ENCODE peak calls at places on chromosomes 12 and 14, in four cellular contexts. One of them, this sample, is unnamed. For H3K9me3 and H3K27me3, the result is how much of the 10 kb centered on the place peaks cover.

GRCh38 chr14:103818870-103819269 is 28.5 kb downstream of the PPP1R13B start:
- DNase-seq in CD8-positive, alpha-beta T cell: no peak
- DNase-seq in gastrocnemius medialis: no peak
- DNase-seq in HCT116: no peak
- DNase-seq in this sample: no peak

GRCh38 chr12:27449011-27449410 is 2.5 kb downstream of the SMCO2 start:
- DNase-seq in CD8-positive, alpha-beta T cell: no peak
- DNase-seq in gastrocnemius medialis: no peak
- DNase-seq in HCT116: no peak
- DNase-seq in this sample: no peak

GRCh38 chr14:90091393-90091792 is 29.6 kb downstream of the KCNK13 start:
- DNase-seq in CD8-positive, alpha-beta T cell: no peak
- DNase-seq in gastrocnemius medialis: no peak
- DNase-seq in HCT116: no peak
- DNase-seq in this sample: no peak

GRCh38 chr14:96962337-96962736 is 165.2 kb downstream of the VRK1 start:
- DNase-seq in CD8-positive, alpha-beta T cell: peak
- DNase-seq in gastrocnemius medialis: no peak
- DNase-seq in HCT116: no peak
- DNase-seq in this sample: no peak

GRCh38 chr12:65339161-65339560 is 60.7 kb downstream of the MSRB3 start:
- DNase-seq in CD8-positive, alpha-beta T cell: no peak
- DNase-seq in gastrocnemius medialis: no peak
- DNase-seq in HCT116: no peak
- DNase-seq in this sample: no peak

GRCh38 chr12:120468846-120469449 is 600 bp downstream of the SRSF9 start:
- DNase-seq in CD8-positive, alpha-beta T cell: peak
- DNase-seq in gastrocnemius medialis: no peak
- DNase-seq in HCT116: no peak
- DNase-seq in this sample: peak

GRCh38 chr12:97575792-97576191 is 113.2 kb downstream of the RMST start:
- DNase-seq in CD8-positive, alpha-beta T cell: no peak
- DNase-seq in gastrocnemius medialis: no peak
- DNase-seq in HCT116: no peak
- DNase-seq in this sample: no peak

GRCh38 chr12:47698631-47699030 is 7.2 kb downstream of the RPAP3 start:
- DNase-seq in CD8-positive, alpha-beta T cell: no peak
- DNase-seq in gastrocnemius medialis: no peak
- DNase-seq in HCT116: no peak
- DNase-seq in this sample: no peak

GRCh38 chr14:90428676-90429075 is 31.8 kb downstream of the CALM1 start:
- DNase-seq in CD8-positive, alpha-beta T cell: no peak
- DNase-seq in gastrocnemius medialis: no peak
- DNase-seq in HCT116: no peak
- DNase-seq in this sample: no peak

GRCh38 chr12:52713960-52714886 is 10.9 kb upstream of the KRT77 start:
- DNase-seq in CD8-positive, alpha-beta T cell: peak
- DNase-seq in gastrocnemius medialis: no peak
- DNase-seq in HCT116: no peak
- DNase-seq in this sample: no peak

GRCh38 chr14:96861568-96862310 is 64.6 kb downstream of the VRK1 start:
- DNase-seq in CD8-positive, alpha-beta T cell: no peak
- DNase-seq in gastrocnemius medialis: no peak
- DNase-seq in HCT116: no peak
- DNase-seq in this sample: peak

GRCh38 chr12:6771509-6772330 is 600 bp upstream of the LAG3 start:
- DNase-seq in CD8-positive, alpha-beta T cell: no peak
- DNase-seq in gastrocnemius medialis: no peak
- DNase-seq in HCT116: no peak
- DNase-seq in this sample: no peak

GRCh38 chr12:31591308-31591901 is 469 bp upstream of the DENND5B start:
- DNase-seq in CD8-positive, alpha-beta T cell: no peak
- DNase-seq in gastrocnemius medialis: peak
- DNase-seq in HCT116: no peak
- DNase-seq in this sample: peak

GRCh38 chr12:54141534-54142475 is 47.0 kb downstream of the SMUG1 start:
- DNase-seq in CD8-positive, alpha-beta T cell: no peak
- DNase-seq in gastrocnemius medialis: peak
- DNase-seq in HCT116: no peak
- DNase-seq in this sample: no peak

GRCh38 chr14:21229821-21230220 is 39.4 kb downstream of the HNRNPC start:
- DNase-seq in CD8-positive, alpha-beta T cell: no peak
- DNase-seq in gastrocnemius medialis: no peak
- DNase-seq in HCT116: no peak
- DNase-seq in this sample: no peak

GRCh38 chr12:29783773-29784666 is at the start of gene TMTC1:
- DNase-seq in CD8-positive, alpha-beta T cell: no peak
- DNase-seq in gastrocnemius medialis: peak
- DNase-seq in HCT116: no peak
- DNase-seq in this sample: peak

GRCh38 chr14:106694638-106695393 is 1168.4 kb downstream of the TMEM121 start:
- DNase-seq in CD8-positive, alpha-beta T cell: peak
- DNase-seq in gastrocnemius medialis: no peak
- DNase-seq in HCT116: no peak
- DNase-seq in this sample: peak

GRCh38 chr14:106686533-106686932 is 1160.2 kb downstream of the TMEM121 start:
- DNase-seq in CD8-positive, alpha-beta T cell: no peak
- DNase-seq in gastrocnemius medialis: no peak
- DNase-seq in HCT116: no peak
- DNase-seq in this sample: no peak

GRCh38 chr14:106690333-106690891 is 1164.0 kb downstream of the TMEM121 start:
- DNase-seq in CD8-positive, alpha-beta T cell: no peak
- DNase-seq in gastrocnemius medialis: no peak
- DNase-seq in HCT116: no peak
- DNase-seq in this sample: no peak

GRCh38 chr14:106691601-106692291 is 1165.4 kb downstream of the TMEM121 start:
- DNase-seq in CD8-positive, alpha-beta T cell: no peak
- DNase-seq in gastrocnemius medialis: no peak
- DNase-seq in HCT116: no peak
- DNase-seq in this sample: peak
- H3K9me3 ChIP-seq in CD8-positive, alpha-beta T cell: under half
- H3K9me3 ChIP-seq in gastrocnemius medialis: under half
- H3K9me3 ChIP-seq in HCT116: under half
- H3K9me3 ChIP-seq in this sample: under half

DNA sequence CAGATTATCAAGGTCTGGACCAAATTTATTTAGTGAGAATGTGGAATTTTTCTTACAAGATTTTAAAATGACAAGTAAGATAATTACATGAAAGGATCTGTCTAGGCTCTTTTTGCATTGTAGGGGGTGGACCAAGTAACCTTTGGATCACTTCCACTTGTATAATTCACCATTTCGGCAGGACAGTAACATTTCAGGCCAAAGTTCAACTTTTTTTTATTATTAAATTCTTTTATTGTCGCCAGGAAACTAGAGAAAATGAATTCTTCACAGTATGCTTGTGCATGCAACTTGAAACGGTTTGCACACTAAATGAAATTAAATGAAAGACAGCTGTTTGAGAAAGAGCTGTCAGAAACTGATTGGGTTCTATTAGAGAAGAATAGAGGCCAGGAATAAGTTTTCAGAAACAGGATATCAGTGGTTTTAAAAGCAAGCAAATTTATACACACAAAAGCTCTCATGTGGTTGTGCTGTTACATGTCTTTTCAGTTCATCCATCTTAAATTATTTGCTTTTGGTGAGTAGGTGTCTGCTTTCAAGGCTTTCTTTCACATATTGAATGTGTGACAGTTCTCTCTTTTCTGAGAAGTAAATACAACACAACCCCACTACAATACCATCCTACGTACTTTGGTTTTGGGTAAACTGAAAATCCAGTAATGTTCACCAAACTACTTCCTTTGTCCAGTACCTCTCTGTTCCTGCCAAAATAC is 291.6 kb downstream of the RAD51B start:
- DNase-seq in CD8-positive, alpha-beta T cell: no peak
- DNase-seq in gastrocnemius medialis: no peak
- DNase-seq in HCT116: no peak
- DNase-seq in this sample: no peak
- TF ChIP-seq CTCF in CD8-positive, alpha-beta T cell: no peak
- TF ChIP-seq CTCF in gastrocnemius medialis: no peak
- TF ChIP-seq CTCF in HCT116: no peak
- TF ChIP-seq CTCF in this sample: no peak

GRCh38 chr12:132474237-132474741 is 15.7 kb upstream of the FBRSL1 start:
- DNase-seq in CD8-positive, alpha-beta T cell: no peak
- DNase-seq in gastrocnemius medialis: no peak
- DNase-seq in HCT116: no peak
- DNase-seq in this sample: no peak

GRCh38 chr12:132475304-132476037 is 14.5 kb upstream of the FBRSL1 start:
- DNase-seq in CD8-positive, alpha-beta T cell: no peak
- DNase-seq in gastrocnemius medialis: no peak
- DNase-seq in HCT116: no peak
- DNase-seq in this sample: no peak

GRCh38 chr12:132477009-132477702 is 12.8 kb upstream of the FBRSL1 start:
- DNase-seq in CD8-positive, alpha-beta T cell: no peak
- DNase-seq in gastrocnemius medialis: no peak
- DNase-seq in HCT116: no peak
- DNase-seq in this sample: no peak

GRCh38 chr12:132476421-132476820 is 13.5 kb upstream of the FBRSL1 start:
- DNase-seq in CD8-positive, alpha-beta T cell: no peak
- DNase-seq in gastrocnemius medialis: no peak
- DNase-seq in HCT116: no peak
- DNase-seq in this sample: no peak

DNA sequence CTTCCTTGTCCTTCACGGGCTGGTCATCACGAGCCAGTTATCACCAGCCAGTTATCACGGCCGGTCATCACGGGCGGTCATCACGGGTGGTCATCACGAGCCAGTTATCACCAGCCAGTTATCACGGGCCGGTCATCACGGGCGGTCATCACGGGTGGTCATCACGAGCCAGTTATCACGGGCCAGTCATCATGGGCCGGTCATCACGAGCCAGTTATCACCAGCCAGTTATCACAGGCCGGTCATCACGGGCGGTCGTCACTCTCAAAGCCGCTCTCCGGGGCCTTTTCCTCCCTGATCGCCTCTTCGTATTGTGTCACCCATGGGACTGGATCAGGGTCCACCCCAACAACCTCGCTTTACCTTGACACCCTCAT is 13.9 kb upstream of the FBRSL1 start:
- DNase-seq in CD8-positive, alpha-beta T cell: no peak
- DNase-seq in gastrocnemius medialis: no peak
- DNase-seq in HCT116: no peak
- DNase-seq in this sample: no peak
- H3K27me3 ChIP-seq in CD8-positive, alpha-beta T cell: under half
- H3K27me3 ChIP-seq in gastrocnemius medialis: under half
- H3K27me3 ChIP-seq in HCT116: under half
- H3K27me3 ChIP-seq in this sample: under half

GRCh38 chr14:105430042-105430441 is 10.4 kb downstream of the MTA1 start:
- DNase-seq in CD8-positive, alpha-beta T cell: no peak
- DNase-seq in gastrocnemius medialis: no peak
- DNase-seq in HCT116: no peak
- DNase-seq in this sample: no peak

GRCh38 chr14:105431256-105431655 is 11.6 kb downstream of the MTA1 start:
- DNase-seq in CD8-positive, alpha-beta T cell: no peak
- DNase-seq in gastrocnemius medialis: no peak
- DNase-seq in HCT116: no peak
- DNase-seq in this sample: no peak

GRCh38 chr14:105432657-105433056 is 13.0 kb downstream of the MTA1 start:
- DNase-seq in CD8-positive, alpha-beta T cell: no peak
- DNase-seq in gastrocnemius medialis: no peak
- DNase-seq in HCT116: no peak
- DNase-seq in this sample: no peak

GRCh38 chr14:105427893-105428485 is 8.4 kb downstream of the MTA1 start:
- DNase-seq in CD8-positive, alpha-beta T cell: no peak
- DNase-seq in gastrocnemius medialis: no peak
- DNase-seq in HCT116: no peak
- DNase-seq in this sample: no peak

DNA sequence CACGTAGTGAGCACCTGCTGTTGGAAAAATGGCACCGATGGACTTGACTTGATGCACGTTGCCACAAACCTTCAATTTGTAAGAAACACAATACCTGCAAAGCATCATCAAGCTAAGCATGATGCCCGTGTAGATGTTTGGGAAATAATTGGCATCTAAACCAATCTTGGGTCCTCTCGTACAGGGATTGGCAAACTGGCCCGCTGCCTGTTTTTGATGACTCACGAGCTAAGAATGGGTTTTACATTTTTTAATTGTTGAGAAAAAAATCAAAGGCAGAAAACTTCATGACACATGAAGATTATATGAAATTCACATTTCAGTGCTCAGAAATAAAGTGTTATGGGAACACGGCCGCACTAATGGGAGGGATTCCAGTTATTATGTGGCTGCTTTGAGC is 10.9 kb downstream of the MTA1 start:
- DNase-seq in CD8-positive, alpha-beta T cell: no peak
- DNase-seq in gastrocnemius medialis: no peak
- DNase-seq in HCT116: peak
- DNase-seq in this sample: peak
- H3K9me3 ChIP-seq in CD8-positive, alpha-beta T cell: under half
- H3K9me3 ChIP-seq in gastrocnemius medialis: under half
- H3K9me3 ChIP-seq in HCT116: under half
- H3K9me3 ChIP-seq in this sample: under half

DNA sequence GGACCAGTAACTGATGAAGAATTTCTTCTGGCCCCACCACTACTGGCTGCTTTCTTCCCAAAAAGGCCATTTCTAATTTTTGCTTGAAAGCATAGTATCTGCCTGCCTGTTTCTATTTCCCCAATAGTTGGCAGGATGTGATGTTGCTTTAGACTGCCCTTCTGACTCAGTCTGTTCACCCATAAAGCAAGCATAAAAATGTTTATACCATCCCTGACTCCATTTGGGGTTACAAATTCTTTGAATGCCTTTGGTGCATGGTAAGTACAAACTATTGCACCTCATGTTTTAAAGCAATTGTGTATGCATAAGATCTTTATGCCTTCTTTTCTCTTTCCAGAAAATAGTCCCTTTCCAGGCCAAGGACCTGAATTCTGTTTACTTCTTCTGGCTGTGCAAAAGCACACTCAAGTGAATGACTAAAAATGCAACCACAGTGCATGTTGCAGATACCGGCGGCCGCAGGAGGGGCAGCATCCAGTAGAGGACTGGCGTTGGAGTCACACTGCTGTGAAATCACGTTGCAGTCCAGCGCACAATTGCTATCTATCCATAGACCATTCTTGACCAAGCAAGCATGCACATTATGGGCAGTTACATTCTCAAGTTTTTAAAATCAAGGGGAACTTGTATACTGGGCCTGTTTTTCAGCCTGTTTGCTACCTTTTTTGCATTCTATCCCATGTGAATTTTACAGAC is 82.4 kb downstream of the SLC5A8 start:
- DNase-seq in CD8-positive, alpha-beta T cell: no peak
- DNase-seq in gastrocnemius medialis: no peak
- DNase-seq in HCT116: no peak
- DNase-seq in this sample: no peak
- TF ChIP-seq CTCF in CD8-positive, alpha-beta T cell: no peak
- TF ChIP-seq CTCF in gastrocnemius medialis: no peak
- TF ChIP-seq CTCF in HCT116: no peak
- TF ChIP-seq CTCF in this sample: no peak

GRCh38 chr14:45728448-45729225 is 475.6 kb upstream of the MIS18BP1 start:
- DNase-seq in CD8-positive, alpha-beta T cell: no peak
- DNase-seq in gastrocnemius medialis: no peak
- DNase-seq in HCT116: no peak
- DNase-seq in this sample: no peak
- H3K27me3 ChIP-seq in CD8-positive, alpha-beta T cell: under half
- H3K27me3 ChIP-seq in gastrocnemius medialis: under half
- H3K27me3 ChIP-seq in HCT116: under half
- H3K27me3 ChIP-seq in this sample: under half

GRCh38 chr12:133023566-133023965 is 13.7 kb upstream of the ZNF84 start:
- DNase-seq in CD8-positive, alpha-beta T cell: no peak
- DNase-seq in gastrocnemius medialis: no peak
- DNase-seq in HCT116: no peak
- DNase-seq in this sample: no peak
- H3K9me3 ChIP-seq in CD8-positive, alpha-beta T cell: under half
- H3K9me3 ChIP-seq in gastrocnemius medialis: under half
- H3K9me3 ChIP-seq in HCT116: under half
- H3K9me3 ChIP-seq in this sample: under half